ENCODE peak calls at places on chromosome 11, in five cellular contexts. J, E, C, K and H are unnamed samples.

GRCh38 chr11:106087815-106088435 is 10.5 kb downstream of the AASDHPPT start:
- DNase-seq in C (no peak), J (peak; percentile 10), E (peak; percentile 42), K (no peak), H (peak; percentile 56)

GRCh38 chr11:67301313-67301921 is 1.9 kb upstream of the SSH3 start:
- DNase-seq in J (no peak), K (no peak), E (no peak), C (no peak), H (no peak)

GRCh38 chr11:27468643-27469332 is 3.8 kb downstream of the LGR4 start:
- DNase-seq in E (peak; percentile 19), K (no peak), J (no peak), C (peak; percentile 34), H (no peak)

GRCh38 chr11:77198440-77198849 is 70.4 kb downstream of the MYO7A start:
- DNase-seq in J (no peak), E (no peak), C (no peak), K (no peak), H (peak; percentile 57)

GRCh38 chr11:2587132-2587930 is 112.5 kb downstream of the KCNQ1OT1 start:
- DNase-seq in E (no peak), C (no peak), J (no peak), K (no peak), H (peak; percentile 2)

GRCh38 chr11:111177037-111177988 is 68.2 kb upstream of the POU2AF2 start:
- DNase-seq in C (no peak), K (no peak), E (no peak), J (no peak), H (no peak)

GRCh38 chr11:75689861-75690641 is 21.2 kb upstream of the MAP6 start:
- DNase-seq in C (no peak), J (no peak), K (no peak), E (no peak), H (no peak)

GRCh38 chr11:9219572-9219971 is 45.6 kb downstream of the DENND5A start:
- DNase-seq in E (no peak), J (no peak), K (no peak), C (peak; percentile 75), H (no peak)

GRCh38 chr11:14059491-14059890 is 97.0 kb downstream of the SPON1 start:
- DNase-seq in J (no peak), K (no peak), E (no peak), C (no peak), H (no peak)

GRCh38 chr11:71269603-71270511 is 17.5 kb upstream of the SHANK2 start:
- DNase-seq in J (no peak), C (no peak), E (no peak), K (no peak), H (no peak)

GRCh38 chr11:57303990-57304579 is 20.7 kb downstream of the TNKS1BP1 start:
- DNase-seq in J (no peak), E (no peak), K (no peak), C (no peak), H (no peak)

GRCh38 chr11:75562836-75563484 is 907 bp downstream of the SERPINH1 start:
- DNase-seq in J (no peak), E (no peak), C (no peak), K (peak; percentile 43), H (no peak)

GRCh38 chr11:130465259-130465658 is 16.8 kb downstream of the ADAMTS15 start:
- DNase-seq in K (no peak), C (no peak), J (no peak), E (no peak), H (no peak)